ENCODE peak calls at places on chromosomes 7 and 10, in five cellular contexts. L is fibroblast of lung, G is thyroid gland, V is tibial artery, M is stomach. Y is an unnamed sample.

GRCh38 chr10:125064681-125065492 is 95.5 kb downstream of the CTBP2 start:
- DNase-seq in L (no peak), G (peak; percentile 72), V (no peak), M (no peak), Y (no peak)

GRCh38 chr7:152894295-152895170 is 135.0 kb downstream of the ACTR3B start:
- DNase-seq in G (no peak), M (no peak), V (no peak), L (no peak), Y (no peak)

GRCh38 chr10:16458196-16458977 is 21.6 kb downstream of the PTER start:
- DNase-seq in M (no peak), G (no peak), L (no peak), V (no peak), Y (no peak)

GRCh38 chr10:13536674-13537366 is 8.0 kb upstream of the BEND7 start:
- DNase-seq in V (no peak), G (peak; percentile 68), L (peak; percentile 34), M (peak; percentile 67), Y (peak; percentile 10)

GRCh38 chr10:58996866-58997265 is 179.6 kb upstream of the PHYHIPL start:
- DNase-seq in M (no peak), V (no peak), G (no peak), L (no peak), Y (no peak)

GRCh38 chr7:7817748-7818147 is 99.3 kb upstream of the RPA3 start:
- DNase-seq in V (no peak), G (no peak), L (no peak), M (no peak), Y (no peak)

GRCh38 chr10:122021421-122021820 is 32.5 kb downstream of the TACC2 start:
- DNase-seq in V (no peak), L (peak; percentile 71), M (peak; percentile 86), G (peak; percentile 21), Y (no peak)

GRCh38 chr7:81705206-81705605 is 64.6 kb downstream of the HGF start:
- DNase-seq in G (no peak), M (no peak), L (no peak), V (no peak), Y (peak; percentile 81)

GRCh38 chr7:19378340-19378704 is 233.1 kb upstream of the FERD3L start:
- DNase-seq in L (peak; percentile 10), G (no peak), V (no peak), M (no peak), Y (no peak)

DNA sequence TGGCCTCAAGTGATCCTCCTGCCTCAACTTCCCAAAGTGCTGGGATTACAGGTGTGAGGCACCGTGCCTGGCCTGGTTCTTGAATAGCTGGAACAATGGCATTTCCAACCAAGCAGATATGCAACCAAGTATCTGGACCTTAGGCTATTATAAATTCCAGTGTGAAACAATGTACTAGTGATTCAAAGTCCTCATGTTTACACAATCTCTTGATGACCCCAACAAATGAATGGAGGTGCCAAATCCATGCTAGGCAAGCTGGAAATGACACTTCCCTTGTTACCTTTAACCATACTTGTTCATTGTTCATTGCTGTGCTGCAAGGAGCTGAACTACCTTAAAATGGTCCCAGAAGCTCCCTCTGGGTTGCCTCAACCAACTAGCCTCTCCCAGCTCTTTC is 282.2 kb upstream of the KLF14 start:
- DNase-seq in M (no peak), G (no peak), L (no peak), V (no peak), Y (no peak)
- H3K4me1 ChIP-seq in M (peaks cover 58% of the 10 kb centered on the region), G (peaks cover 77% of the 10 kb centered on the region), L (peaks cover 18% of the 10 kb centered on the region), V (peaks cover 52% of the 10 kb centered on the region), Y (peaks cover 40% of the 10 kb centered on the region)

GRCh38 chr7:71518880-71519279 is 386.9 kb downstream of the GALNT17 start:
- DNase-seq in V (no peak), M (no peak), L (no peak), G (no peak), Y (no peak)

GRCh38 chr7:71521506-71521905 is 389.6 kb downstream of the GALNT17 start:
- DNase-seq in G (no peak), L (peak; percentile 29), M (no peak), V (peak; percentile 75), Y (no peak)

DNA sequence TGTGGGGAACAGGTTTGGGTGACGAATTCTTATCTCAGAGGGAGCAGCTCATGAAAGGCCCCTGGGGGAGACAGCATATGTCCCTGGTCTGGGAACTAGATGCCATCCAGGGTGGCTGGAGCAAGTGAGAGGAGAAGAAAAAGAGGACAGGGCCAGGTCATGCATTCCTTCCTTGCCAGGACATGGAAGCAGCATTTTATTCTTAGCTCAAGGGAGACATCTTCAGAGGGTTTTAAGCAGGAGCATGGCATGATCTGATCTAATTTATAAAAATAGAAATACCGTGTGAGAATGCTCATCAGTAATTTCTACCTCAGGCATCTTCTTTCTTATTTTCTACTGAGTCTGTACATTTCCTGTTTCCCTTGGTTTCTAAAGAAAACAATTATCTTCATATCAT is 386.0 kb downstream of the GALNT17 start:
- DNase-seq in M (no peak), V (no peak), G (no peak), L (no peak), Y (no peak)
- H3K9me3 ChIP-seq in M (no peaks in the 10 kb centered on the region), V (no peaks in the 10 kb centered on the region), G (no peaks in the 10 kb centered on the region), L (no peaks in the 10 kb centered on the region), Y (no peaks in the 10 kb centered on the region)

DNA sequence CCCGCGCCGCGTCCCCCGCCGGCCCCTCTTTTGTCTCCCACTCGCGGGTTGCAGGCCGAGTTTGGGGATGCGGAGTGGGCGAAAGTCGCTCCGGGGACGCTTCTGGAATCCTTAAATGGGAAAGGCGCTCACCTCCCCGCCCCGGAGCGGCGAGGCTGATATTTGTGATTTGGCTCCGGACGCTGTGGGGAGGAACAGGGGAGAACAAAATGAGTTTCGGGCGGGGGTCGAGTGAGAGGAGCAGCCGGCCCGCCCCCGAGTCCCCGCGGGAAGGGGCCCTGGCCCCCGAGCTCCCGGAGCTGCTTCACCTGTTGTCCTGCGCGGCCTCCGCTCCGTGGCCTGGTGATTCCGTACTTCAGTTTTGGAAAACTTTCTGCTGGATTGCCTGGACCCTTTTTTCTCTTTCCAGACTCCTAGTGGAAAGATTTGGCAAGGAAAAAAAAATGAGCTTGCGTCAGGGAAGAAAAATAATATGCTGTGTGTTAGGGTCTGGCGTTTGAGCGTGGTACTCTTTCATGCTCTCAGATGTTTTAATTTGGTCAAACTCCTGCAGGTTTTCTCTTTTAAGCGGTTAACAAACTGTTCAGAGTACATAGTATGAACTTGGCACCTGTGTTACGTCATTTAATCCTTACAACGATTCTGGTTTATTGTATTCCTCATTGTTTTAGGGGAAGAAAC is 831 bp downstream of the BMPR1A start:
- DNase-seq in G (peak; percentile 56), M (peak; percentile 31), V (peak; percentile 78), L (peak; percentile 70), Y (no peak)
- TF ChIP-seq CTCF in G (peak; percentile 52), M (no peak), V (peak; percentile 54), L (peak; percentile 40), Y (no peak)

GRCh38 chr10:34656676-34657075 is 158.4 kb downstream of the PARD3 start:
- DNase-seq in V (no peak), G (no peak), L (no peak), M (no peak), Y (no peak)
- H3K4me1 ChIP-seq in V (no peaks in the 10 kb centered on the region), G (peaks cover 9% of the 10 kb centered on the region), L (peaks cover 3% of the 10 kb centered on the region), M (no peaks in the 10 kb centered on the region), Y (no peaks in the 10 kb centered on the region)

DNA sequence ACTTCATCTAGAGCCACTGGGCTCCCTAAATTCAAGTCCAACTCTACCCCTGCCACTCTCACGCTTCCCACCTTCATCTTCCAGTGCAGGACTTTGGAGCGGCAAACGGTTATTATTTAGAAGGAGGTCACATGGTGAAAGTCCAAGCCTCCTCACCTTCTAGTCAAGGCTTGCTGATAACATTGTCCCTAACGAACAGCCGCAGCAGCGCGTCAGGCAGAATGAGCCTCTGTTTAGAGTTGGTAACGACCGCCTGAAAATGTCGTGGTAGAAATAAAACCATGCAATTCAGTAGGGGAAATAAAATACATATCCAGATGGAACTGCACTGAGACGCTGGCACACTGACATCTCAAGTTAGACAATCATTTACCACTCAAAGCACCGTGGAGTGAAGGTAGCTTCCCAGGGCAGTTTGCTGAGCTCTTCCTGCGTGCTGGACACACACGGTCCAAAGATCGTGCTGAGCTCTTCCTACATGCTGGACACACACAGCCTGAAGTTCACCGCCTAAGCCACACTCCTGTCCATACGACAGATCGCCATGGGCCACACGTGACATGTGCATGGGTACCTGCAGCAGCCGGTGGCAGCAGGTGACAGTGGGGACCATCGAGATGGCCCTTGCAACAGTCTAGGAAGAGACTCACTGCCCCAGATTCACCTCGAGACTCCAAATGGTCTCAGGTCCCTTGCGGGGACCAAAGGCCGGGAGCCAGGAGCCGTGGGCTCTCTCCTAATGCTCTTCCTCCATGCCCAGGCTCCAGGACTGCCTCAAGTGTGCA is 323.5 kb downstream of the PTPRN2 start:
- DNase-seq in G (no peak), V (peak; percentile 32), L (no peak), M (no peak), Y (no peak)
- H3K9me3 ChIP-seq in G (no peaks in the 10 kb centered on the region), V (no peaks in the 10 kb centered on the region), L (peaks cover 15% of the 10 kb centered on the region), M (no peaks in the 10 kb centered on the region), Y (no peaks in the 10 kb centered on the region)

DNA sequence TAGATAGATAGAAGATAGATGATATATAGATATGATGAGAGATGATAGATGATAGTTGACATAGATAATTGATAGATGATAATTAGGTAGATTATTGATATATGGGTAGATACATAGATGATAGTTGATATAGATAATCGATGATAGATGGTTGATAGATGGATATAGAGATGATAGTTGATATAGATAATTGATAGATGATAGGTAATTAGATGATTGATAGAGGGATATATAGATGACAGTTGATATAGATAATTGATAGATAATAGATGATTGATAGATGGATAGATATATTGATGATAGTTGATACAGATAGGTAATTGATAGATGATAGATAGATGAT is 72.3 kb downstream of the PRR15 start:
- DNase-seq in L (no peak), M (no peak), G (no peak), V (no peak), Y (no peak)
- TF ChIP-seq CTCF in L (no peak), M (no peak), G (no peak), V (no peak), Y (peak; percentile 35)

Y was measured in Panc1.